ENCODE peak calls at places on chromosomes 13 and 19, in eight cellular contexts. N is midbrain; Q is A673; V is epithelial cell of esophagus; M is CD4-positive, alpha-beta T cell; T is fibroblast of the aortic adventitia; L is stimulated activated CD4-positive, alpha-beta T cell treated with anti-CD3 and anti-CD28 coated beads, Interleukin-1b, Interleukin-23, amount 100 ng/mL, for 4 hours; W is body of pancreas. R is an unnamed sample.

GRCh38 chr13:31846182-31846938 is 107.0 kb downstream of the RXFP2 start:
- DNase-seq in N (peak), Q (peak), V (peak), M (peak), T (peak), L (peak), W (peak), R (peak)

GRCh38 chr13:67440240-67440639 is 210.1 kb upstream of the PCDH9 start:
- DNase-seq in N (no peak), Q (no peak), V (no peak), M (no peak), T (no peak), L (no peak), W (no peak), R (no peak)

GRCh38 chr19:8702350-8702749 is 3.8 kb upstream of the ACTL9 start:
- DNase-seq in N (no peak), Q (peak), V (peak), M (no peak), T (no peak), L (peak), W (no peak), R (no peak)

GRCh38 chr13:100176781-100177389 is 88.0 kb downstream of the PCCA start:
- DNase-seq in N (no peak), Q (peak), V (peak), M (no peak), T (peak), L (no peak), W (no peak), R (no peak)

GRCh38 chr19:45468159-45468651 is 409 bp downstream of the FOSB start:
- DNase-seq in N (no peak), Q (peak), V (peak), M (no peak), T (no peak), L (no peak), W (peak), R (peak)

GRCh38 chr19:17246681-17247425 is 1.1 kb upstream of the NR2F6 start:
- DNase-seq in N (peak), Q (peak), V (peak), M (no peak), T (peak), L (no peak), W (peak), R (peak)

GRCh38 chr13:23579886-23580706 is 9.9 kb downstream of the TNFRSF19 start:
- DNase-seq in N (no peak), Q (no peak), V (peak), M (no peak), T (no peak), L (no peak), W (no peak), R (no peak)

GRCh38 chr13:48402325-48402962 is 10.5 kb downstream of the LPAR6 start:
- DNase-seq in N (no peak), Q (no peak), V (peak), M (no peak), T (peak), L (no peak), W (no peak), R (no peak)

GRCh38 chr19:48329167-48329891 is 4.0 kb downstream of the EMP3 start:
- DNase-seq in N (no peak), Q (peak), V (peak), M (peak), T (peak), L (no peak), W (peak), R (peak)

GRCh38 chr13:100673376-100673830 is 1.2 kb downstream of the TMTC4 start:
- DNase-seq in N (no peak), Q (no peak), V (no peak), M (no peak), T (no peak), L (no peak), W (no peak), R (no peak)

GRCh38 chr19:30029721-30030510 is 87.9 kb downstream of the URI1 start:
- DNase-seq in N (no peak), Q (no peak), V (peak), M (no peak), T (peak), L (no peak), W (no peak), R (no peak)

GRCh38 chr13:110503037-110503901 is 58.3 kb downstream of the RAB20 start:
- DNase-seq in N (no peak), Q (peak), V (no peak), M (no peak), T (no peak), L (no peak), W (no peak), R (no peak)

GRCh38 chr13:46593403-46593802 is 40.4 kb downstream of the LRCH1 start:
- DNase-seq in N (no peak), Q (no peak), V (no peak), M (peak), T (no peak), L (peak), W (no peak), R (no peak)

GRCh38 chr19:6273701-6274601 is 5.8 kb downstream of the MLLT1 start:
- DNase-seq in N (peak), Q (no peak), V (peak), M (no peak), T (peak), L (no peak), W (peak), R (peak)

GRCh38 chr19:46866407-46867132 is 5.8 kb downstream of the ARHGAP35 start:
- DNase-seq in N (no peak), Q (no peak), V (peak), M (no peak), T (peak), L (no peak), W (no peak), R (no peak)

GRCh38 chr13:52006491-52007245 is 4.6 kb downstream of the ATP7B start:
- DNase-seq in N (no peak), Q (no peak), V (no peak), M (no peak), T (no peak), L (no peak), W (no peak), R (no peak)

GRCh38 chr19:48868196-48868886 is at the start of gene PLEKHA4:
- DNase-seq in N (no peak), Q (peak), V (no peak), M (no peak), T (peak), L (no peak), W (peak), R (peak)

GRCh38 chr19:33064778-33065550 is at the start of gene RHPN2:
- DNase-seq in N (peak), Q (peak), V (peak), M (no peak), T (peak), L (peak), W (peak), R (peak)

GRCh38 chr13:58397596-58398387 is 766.2 kb downstream of the PCDH17 start:
- DNase-seq in N (no peak), Q (no peak), V (no peak), M (no peak), T (no peak), L (no peak), W (no peak), R (no peak)

GRCh38 chr19:48487944-48488343 is 18.8 kb downstream of the CYTH2 start:
- DNase-seq in N (no peak), Q (peak), V (peak), M (no peak), T (peak), L (no peak), W (peak), R (peak)

GRCh38 chr13:98755729-98756128 is 3.3 kb upstream of the SLC15A1 start:
- DNase-seq in N (no peak), Q (no peak), V (no peak), M (no peak), T (no peak), L (no peak), W (no peak), R (no peak)

GRCh38 chr19:13207237-13208130 is 57.3 kb downstream of the IER2 start:
- DNase-seq in N (no peak), Q (peak), V (no peak), M (no peak), T (peak), L (no peak), W (no peak), R (no peak)

R was measured in transverse colon.